ENCODE peak calls at places on chromosomes 6 and 20, in eight cellular contexts. V is activated gamma-delta T cell treated with anti-CD3 and anti-CD28 coated beads, Interleukin-2, amount 50 U/mL, for 16 hours; L is breast epithelium; C is HS-5; J is substantia nigra; E is aorta; Q is stimulated activated CD4-positive, alpha-beta T cell treated with anti-CD3 and anti-CD28 coated beads, Interleukin-2, amount 100 ng/mL, for 24 hours; Y is B cell. S is an unnamed sample.

GRCh38 chr20:17542993-17543412 is 11.8 kb upstream of the BFSP1 start:
- DNase-seq in V (no peak), L (no peak), C (no peak), J (no peak), E (no peak), Q (no peak), Y (no peak), S (peak)

GRCh38 chr6:128519931-128520435 is 416 bp downstream of the PTPRK start:
- DNase-seq in V (peak), L (peak), C (no peak), J (peak), E (peak), Q (peak), Y (no peak), S (peak)

GRCh38 chr6:3077430-3077829 is 9.1 kb downstream of the RIPK1 start:
- DNase-seq in V (no peak), L (no peak), C (no peak), J (no peak), E (no peak), Q (no peak), Y (no peak), S (no peak)

GRCh38 chr6:3696525-3696924 is 55.0 kb downstream of the PXDC1 start:
- DNase-seq in V (no peak), L (no peak), C (no peak), J (no peak), E (no peak), Q (no peak), Y (no peak), S (peak)

GRCh38 chr6:106820412-106820852 is 154.1 kb downstream of the CD24 start:
- DNase-seq in V (no peak), L (no peak), C (no peak), J (no peak), E (no peak), Q (no peak), Y (no peak), S (peak)

GRCh38 chr20:1635291-1635979 is 15.6 kb upstream of the SIRPB1 start:
- DNase-seq in V (no peak), L (no peak), C (no peak), J (no peak), E (no peak), Q (no peak), Y (no peak), S (no peak)

GRCh38 chr6:139029470-139030210 is 1.1 kb downstream of the ABRACL start:
- DNase-seq in V (no peak), L (no peak), C (no peak), J (peak), E (peak), Q (peak), Y (no peak), S (peak)

GRCh38 chr20:63735859-63736718 is at the start of gene LIME1:
- DNase-seq in V (peak), L (no peak), C (no peak), J (no peak), E (peak), Q (peak), Y (peak), S (peak)

GRCh38 chr20:45833883-45834796 is 541 bp downstream of the SNX21 start:
- DNase-seq in V (no peak), L (peak), C (peak), J (peak), E (peak), Q (peak), Y (no peak), S (peak)

GRCh38 chr6:11271637-11272036 is 39.2 kb upstream of the NEDD9 start:
- DNase-seq in V (no peak), L (no peak), C (peak), J (no peak), E (no peak), Q (no peak), Y (no peak), S (no peak)